ENCODE peak calls at places on chromosomes 12 and 14, in eight cellular contexts. S is cardiac fibroblast; M is activated CD8-positive, alpha-beta T cell treated with anti-CD3 and anti-CD28 coated beads for 36 hours; L is tibial nerve; W is mammary epithelial cell; Q is nephron progenitor cell; V is right atrium auricular region; T is uterus. A is an unnamed sample.

GRCh38 chr14:105410642-105411016 is 9.0 kb upstream of the MTA1 start:
- DNase-seq in S (no peak), M (no peak), L (no peak), W (no peak), Q (no peak), V (no peak), T (no peak), A (no peak)

GRCh38 chr14:98290596-98290995 is 981.4 kb downstream of the BCL11B start:
- DNase-seq in S (no peak), M (peak), L (no peak), W (peak), Q (no peak), V (no peak), T (no peak), A (no peak)

GRCh38 chr12:1573960-1574862 is 20.2 kb downstream of the FBXL14 start:
- DNase-seq in S (no peak), M (no peak), L (no peak), W (no peak), Q (no peak), V (no peak), T (no peak), A (no peak)

GRCh38 chr14:105025429-105025828 is 4.5 kb upstream of the CDCA4 start:
- DNase-seq in S (no peak), M (no peak), L (no peak), W (no peak), Q (no peak), V (no peak), T (no peak), A (no peak)

GRCh38 chr14:88749139-88749538 is 43.6 kb downstream of the EML5 start:
- DNase-seq in S (no peak), M (no peak), L (no peak), W (peak), Q (no peak), V (no peak), T (no peak), A (no peak)

GRCh38 chr12:83040339-83040738 is 353.6 kb downstream of the TMTC2 start:
- DNase-seq in S (peak), M (no peak), L (no peak), W (no peak), Q (no peak), V (no peak), T (no peak), A (no peak)

GRCh38 chr12:57230381-57231155 is 1.1 kb downstream of the SHMT2 start:
- DNase-seq in S (no peak), M (no peak), L (no peak), W (no peak), Q (no peak), V (no peak), T (no peak), A (no peak)

GRCh38 chr14:98582276-98582675 is 689.7 kb downstream of the BCL11B start:
- DNase-seq in S (no peak), M (no peak), L (no peak), W (no peak), Q (no peak), V (no peak), T (no peak), A (no peak)

GRCh38 chr12:124620606-124621295 is 53.3 kb upstream of the NCOR2 start:
- DNase-seq in S (peak), M (no peak), L (no peak), W (peak), Q (no peak), V (no peak), T (no peak), A (no peak)

GRCh38 chr12:123319273-123319672 is 45.4 kb downstream of the SBNO1 start:
- DNase-seq in S (no peak), M (no peak), L (no peak), W (no peak), Q (no peak), V (no peak), T (no peak), A (no peak)

DNA sequence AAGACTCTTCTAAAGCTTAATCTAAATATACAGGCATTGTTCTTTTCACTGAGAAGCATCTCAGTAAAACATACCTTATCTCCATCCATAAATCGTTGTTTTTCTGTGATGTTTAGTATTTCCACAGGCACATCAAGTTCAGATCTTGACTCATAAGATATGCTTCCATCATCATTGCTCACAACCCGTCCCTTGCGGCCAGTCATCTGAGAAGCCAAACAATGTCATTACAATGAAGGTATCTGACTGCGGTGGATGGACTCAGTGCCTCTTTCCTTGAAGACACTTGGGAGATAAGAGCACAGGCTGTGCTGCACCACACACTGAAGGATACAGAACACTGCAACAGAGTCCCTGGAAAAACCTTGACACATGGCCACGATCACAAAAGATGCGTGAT is 44.8 kb downstream of the SBNO1 start:
- DNase-seq in S (no peak), M (no peak), L (no peak), W (no peak), Q (no peak), V (no peak), T (no peak), A (no peak)
- TF ChIP-seq CTCF in S (no peak), M (no peak), L (no peak), W (no peak), Q (no peak), V (no peak), T (no peak), A (no peak)

GRCh38 chr12:106841471-106842302 is 67.2 kb downstream of the RIC8B start:
- DNase-seq in S (peak), M (peak), L (peak), W (peak), Q (peak), V (no peak), T (peak), A (peak)
- TF ChIP-seq CTCF in S (peak), M (peak), L (peak), W (peak), Q (peak), V (peak), T (peak), A (peak)

GRCh38 chr14:74979442-74980397 is 23.0 kb upstream of the EIF2B2 start:
- DNase-seq in S (peak), M (no peak), L (no peak), W (no peak), Q (peak), V (no peak), T (no peak), A (no peak)
- TF ChIP-seq CTCF in S (peak), M (no peak), L (no peak), W (peak), Q (no peak), V (no peak), T (no peak), A (no peak)

GRCh38 chr14:45287609-45288008 is 34.6 kb upstream of the MIS18BP1 start:
- DNase-seq in S (no peak), M (no peak), L (no peak), W (no peak), Q (no peak), V (no peak), T (no peak), A (no peak)
- TF ChIP-seq CTCF in S (no peak), M (no peak), L (no peak), W (no peak), Q (no peak), V (no peak), T (no peak), A (no peak)

DNA sequence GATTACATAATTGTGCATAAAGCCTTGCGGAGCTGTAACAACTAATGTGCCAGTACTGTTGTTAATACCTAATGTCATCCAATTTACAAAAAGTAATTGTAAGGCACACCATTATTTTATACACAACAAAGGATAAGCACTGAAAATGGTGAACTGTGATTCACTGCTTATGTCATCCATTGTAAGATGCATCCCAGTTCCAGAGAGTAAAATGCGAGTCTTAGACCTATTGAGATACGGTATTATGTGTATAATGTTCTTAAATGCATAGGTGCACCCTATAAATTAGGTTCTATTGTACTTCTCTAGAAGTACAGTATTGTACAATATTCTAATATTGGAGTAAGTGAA is 395 bp downstream of the PARP2 start:
- DNase-seq in S (peak), M (no peak), L (no peak), W (no peak), Q (no peak), V (no peak), T (no peak), A (no peak)
- TF ChIP-seq CTCF in S (no peak), M (peak), L (no peak), W (no peak), Q (no peak), V (no peak), T (no peak), A (no peak)

GRCh38 chr12:115398311-115398781 is 714.4 kb upstream of the TBX3 start:
- DNase-seq in S (peak), M (no peak), L (no peak), W (no peak), Q (no peak), V (no peak), T (no peak), A (no peak)
- TF ChIP-seq CTCF in S (no peak), M (no peak), L (no peak), W (no peak), Q (no peak), V (no peak), T (no peak), A (peak)